ENCODE peak calls at places on chromosomes 2 and 18, in nine cellular contexts. E, B, A, Z, O, N, K, T and D are unnamed samples.

GRCh38 chr18:39318462-39318861 is 1752.9 kb upstream of the CELF4 start:
- DNase-seq in K (no peak), T (no peak), A (no peak), E (no peak), Z (peak), O (no peak), N (no peak), B (no peak), D (no peak)

GRCh38 chr2:147989809-147990403 is 30.6 kb downstream of the ORC4 start:
- DNase-seq in T (no peak), K (no peak), B (no peak), N (no peak), O (no peak), Z (peak), E (peak), A (no peak), D (no peak)

GRCh38 chr2:46294185-46294836 is 2.9 kb upstream of the EPAS1 start:
- DNase-seq in Z (no peak), T (no peak), E (no peak), K (no peak), O (no peak), N (no peak), A (no peak), B (no peak), D (peak)

GRCh38 chr2:127508621-127509034 is 17.7 kb downstream of the IWS1 start:
- DNase-seq in N (peak), B (no peak), K (no peak), O (peak), A (no peak), T (no peak), Z (peak), E (peak), D (peak)

GRCh38 chr2:120066708-120067547 is 54.1 kb downstream of the EPB41L5 start:
- DNase-seq in N (no peak), K (no peak), B (no peak), Z (peak), A (no peak), E (no peak), T (no peak), O (no peak), D (no peak)

GRCh38 chr2:68765739-68766377 is 31.2 kb downstream of the ARHGAP25 start:
- DNase-seq in O (no peak), T (no peak), K (no peak), Z (no peak), E (no peak), B (no peak), A (no peak), N (no peak), D (peak)

GRCh38 chr2:226515344-226516055 is 284.1 kb downstream of the IRS1 start:
- DNase-seq in B (no peak), O (no peak), E (no peak), A (no peak), T (no peak), N (peak), K (no peak), Z (no peak), D (no peak)

GRCh38 chr18:9712130-9712577 is 4.1 kb downstream of the RAB31 start:
- DNase-seq in T (no peak), A (no peak), B (no peak), K (no peak), N (no peak), O (no peak), Z (no peak), E (no peak), D (no peak)

GRCh38 chr2:203623104-203623503 is 83.3 kb upstream of the CD28 start:
- DNase-seq in B (no peak), A (no peak), O (no peak), Z (peak), T (no peak), E (peak), N (peak), K (no peak), D (no peak)

GRCh38 chr2:220300806-220301205 is 673.4 kb downstream of the SLC4A3 start:
- DNase-seq in Z (no peak), O (no peak), N (no peak), A (no peak), K (no peak), B (no peak), T (no peak), E (no peak), D (no peak)

GRCh38 chr2:187079901-187080300 is 230.9 kb upstream of the ZSWIM2 start:
- DNase-seq in O (no peak), T (no peak), E (no peak), B (no peak), A (no peak), N (no peak), K (no peak), Z (no peak), D (no peak)

GRCh38 chr2:29502452-29502851 is 387.2 kb downstream of the CLIP4 start:
- DNase-seq in T (no peak), N (no peak), E (no peak), A (no peak), O (no peak), K (no peak), B (no peak), Z (no peak), D (no peak)

GRCh38 chr2:20491739-20492531 is 45.1 kb downstream of the RHOB start:
- DNase-seq in B (no peak), A (no peak), T (no peak), N (no peak), Z (no peak), O (no peak), E (no peak), K (no peak), D (no peak)

GRCh38 chr2:157672129-157672528 is 43.5 kb upstream of the ACVR1C start:
- DNase-seq in A (no peak), T (no peak), E (no peak), K (no peak), B (no peak), N (no peak), O (peak), Z (peak), D (no peak)

GRCh38 chr2:240948905-240949790 is 43.0 kb downstream of the CROCC2 start:
- DNase-seq in A (no peak), E (no peak), N (no peak), O (no peak), B (peak), K (no peak), Z (no peak), T (no peak), D (no peak)

GRCh38 chr18:63146185-63146584 is 173.4 kb downstream of the BCL2 start:
- DNase-seq in A (no peak), O (no peak), B (no peak), N (no peak), K (no peak), Z (no peak), T (no peak), E (no peak), D (no peak)

GRCh38 chr2:100321881-100322820 is at the start of gene LONRF2:
- DNase-seq in B (no peak), N (no peak), T (no peak), Z (no peak), A (peak), O (peak), E (no peak), K (no peak), D (no peak)

GRCh38 chr2:219127236-219127635 is 33.4 kb downstream of the NHEJ1 start:
- DNase-seq in Z (no peak), K (no peak), A (no peak), B (no peak), O (no peak), N (no peak), E (no peak), T (no peak), D (no peak)

GRCh38 chr18:67451952-67452351 is 64.6 kb downstream of the DSEL start:
- DNase-seq in Z (no peak), K (no peak), E (no peak), N (no peak), A (no peak), B (no peak), O (no peak), T (no peak), D (no peak)

GRCh38 chr18:45962461-45962860 is 4.7 kb downstream of the EPG5 start:
- DNase-seq in K (no peak), N (peak), A (no peak), B (no peak), T (no peak), E (no peak), O (no peak), Z (no peak), D (no peak)

GRCh38 chr2:112345030-112346027 is 69.9 kb downstream of the ZC3H6 start:
- DNase-seq in Z (peak), A (no peak), B (no peak), E (no peak), N (no peak), O (no peak), T (no peak), K (no peak), D (no peak)

GRCh38 chr2:211380041-211380440 is 823.6 kb downstream of the CPS1 start:
- DNase-seq in A (no peak), K (no peak), E (no peak), B (no peak), Z (no peak), N (no peak), O (no peak), T (no peak), D (no peak)

GRCh38 chr18:12422936-12423335 is 15.2 kb downstream of the PRELID3A start:
- DNase-seq in K (no peak), O (no peak), T (no peak), Z (no peak), A (no peak), B (no peak), N (no peak), E (no peak), D (no peak)

GRCh38 chr2:232592687-232593407 is 40.6 kb upstream of the EFHD1 start:
- DNase-seq in Z (no peak), E (peak), T (no peak), A (no peak), K (no peak), B (no peak), N (peak), O (no peak), D (no peak)

GRCh38 chr2:144890828-144891227 is 370.9 kb upstream of the ZEB2 start:
- DNase-seq in B (no peak), O (no peak), N (no peak), A (no peak), T (no peak), K (no peak), Z (peak), E (no peak), D (no peak)

GRCh38 chr2:170817999-170818293 is 1.3 kb downstream of the GAD1 start:
- DNase-seq in E (no peak), Z (no peak), B (no peak), T (no peak), K (no peak), N (no peak), O (no peak), A (no peak), D (no peak)

GRCh38 chr2:147511491-147511948 is 333.3 kb upstream of the ACVR2A start:
- DNase-seq in T (no peak), Z (no peak), N (peak), O (peak), K (no peak), A (no peak), B (no peak), E (no peak), D (peak)

GRCh38 chr2:45103351-45104145 is 94.3 kb upstream of the SIX2 start:
- DNase-seq in N (no peak), E (no peak), B (no peak), T (no peak), A (no peak), Z (no peak), K (no peak), O (no peak), D (no peak)

GRCh38 chr2:59484673-59485072 is 1068.8 kb downstream of the BCL11A start:
- DNase-seq in E (no peak), B (no peak), T (no peak), K (no peak), O (no peak), Z (no peak), A (no peak), N (no peak), D (no peak)